ENCODE peak calls at places on chromosome 1, in eight cellular contexts. B is foreskin fibroblast, I is retinal pigment epithelial cell, P is spleen, M is upper lobe of right lung, K is choroid plexus epithelial cell, N is lower lobe of right lung, Z is kidney epithelial cell. L is an unnamed sample.

GRCh38 chr1:25729774-25730173 is 70.2 kb upstream of the SELENON start:
- DNase-seq in B (no peak), I (no peak), P (no peak), M (no peak), K (no peak), N (no peak), Z (no peak), L (no peak)

GRCh38 chr1:8395433-8395866 is 77.5 kb downstream of the SLC45A1 start:
- DNase-seq in B (no peak), I (no peak), P (no peak), M (no peak), K (no peak), N (no peak), Z (no peak), L (no peak)

GRCh38 chr1:27632387-27633297 is 2.3 kb downstream of the FGR start:
- DNase-seq in B (no peak), I (no peak), P (peak), M (no peak), K (no peak), N (no peak), Z (no peak), L (no peak)

GRCh38 chr1:43460988-43461693 is 7.4 kb upstream of the HYI start:
- DNase-seq in B (no peak), I (no peak), P (no peak), M (no peak), K (peak), N (no peak), Z (no peak), L (no peak)

GRCh38 chr1:192724670-192725069 is 84.2 kb upstream of the RGS2 start:
- DNase-seq in B (peak), I (no peak), P (no peak), M (no peak), K (no peak), N (no peak), Z (no peak), L (peak)

GRCh38 chr1:245988393-245989078 is 518.5 kb downstream of the SMYD3 start:
- DNase-seq in B (no peak), I (no peak), P (no peak), M (no peak), K (no peak), N (no peak), Z (no peak), L (no peak)

GRCh38 chr1:19654386-19654785 is 10.3 kb downstream of the NBL1 start:
- DNase-seq in B (no peak), I (no peak), P (no peak), M (no peak), K (no peak), N (no peak), Z (no peak), L (peak)

GRCh38 chr1:64921761-64922160 is 44.6 kb downstream of the JAK1 start:
- DNase-seq in B (no peak), I (no peak), P (no peak), M (no peak), K (peak), N (no peak), Z (no peak), L (no peak)

GRCh38 chr1:78292361-78292760 is 198.4 kb upstream of the PTGFR start:
- DNase-seq in B (peak), I (no peak), P (no peak), M (no peak), K (peak), N (no peak), Z (no peak), L (no peak)

GRCh38 chr1:37423810-37424209 is 50.6 kb upstream of the ZC3H12A start:
- DNase-seq in B (no peak), I (no peak), P (peak), M (no peak), K (no peak), N (no peak), Z (no peak), L (no peak)

GRCh38 chr1:219322766-219323165 is 149.1 kb downstream of the LYPLAL1 start:
- DNase-seq in B (no peak), I (no peak), P (no peak), M (no peak), K (peak), N (no peak), Z (no peak), L (no peak)

GRCh38 chr1:21318714-21319159 is 28.5 kb upstream of the ECE1 start:
- DNase-seq in B (peak), I (peak), P (no peak), M (peak), K (peak), N (peak), Z (no peak), L (no peak)

GRCh38 chr1:26950602-26951001 is 9.7 kb downstream of the KDF1 start:
- DNase-seq in B (no peak), I (no peak), P (peak), M (no peak), K (no peak), N (no peak), Z (no peak), L (no peak)

GRCh38 chr1:212518188-212518951 is 85.7 kb downstream of the NENF start:
- DNase-seq in B (peak), I (peak), P (no peak), M (peak), K (peak), N (peak), Z (no peak), L (peak)

GRCh38 chr1:90826834-90827233 is 109.7 kb upstream of the BARHL2 start:
- DNase-seq in B (no peak), I (no peak), P (no peak), M (no peak), K (no peak), N (no peak), Z (no peak), L (no peak)

GRCh38 chr1:165376041-165376810 is 19.7 kb upstream of the LMX1A start:
- DNase-seq in B (peak), I (no peak), P (peak), M (peak), K (peak), N (peak), Z (peak), L (peak)

GRCh38 chr1:165375623-165376022 is 19.1 kb upstream of the LMX1A start:
- DNase-seq in B (no peak), I (no peak), P (no peak), M (no peak), K (no peak), N (no peak), Z (no peak), L (no peak)

GRCh38 chr1:165381745-165382530 is 25.4 kb upstream of the LMX1A start:
- DNase-seq in B (no peak), I (no peak), P (no peak), M (no peak), K (no peak), N (no peak), Z (no peak), L (no peak)

GRCh38 chr1:165371588-165372235 is 15.2 kb upstream of the LMX1A start:
- DNase-seq in B (no peak), I (no peak), P (no peak), M (no peak), K (no peak), N (no peak), Z (no peak), L (no peak)

GRCh38 chr1:165376811-165377153 is 20.3 kb upstream of the LMX1A start:
- DNase-seq in B (no peak), I (no peak), P (no peak), M (no peak), K (no peak), N (no peak), Z (no peak), L (no peak)
- H3K4me3 ChIP-seq in B (peak), I (peak), P (peak), M (peak), K (no peak), N (peak), Z (no peak), L (no peak)

GRCh38 chr1:157770442-157771043 is 6.4 kb downstream of the FCRL2 start:
- DNase-seq in B (no peak), I (no peak), P (no peak), M (no peak), K (no peak), N (no peak), Z (no peak), L (no peak)
- TF ChIP-seq CTCF in B (peak), I (peak), P (no peak), M (peak), K (peak), N (peak), Z (peak), L (no peak)

GRCh38 chr1:23401313-23401712 is 23.2 kb downstream of the TCEA3 start:
- DNase-seq in B (no peak), I (no peak), P (no peak), M (no peak), K (no peak), N (no peak), Z (no peak), L (no peak)

GRCh38 chr1:23402286-23403037 is 22.1 kb downstream of the TCEA3 start:
- DNase-seq in B (no peak), I (no peak), P (no peak), M (no peak), K (peak), N (peak), Z (no peak), L (peak)

GRCh38 chr1:23403038-23403336 is 21.6 kb downstream of the TCEA3 start:
- DNase-seq in B (peak), I (peak), P (no peak), M (no peak), K (peak), N (no peak), Z (peak), L (peak)

GRCh38 chr1:23403735-23404486 is 20.6 kb downstream of the TCEA3 start:
- DNase-seq in B (peak), I (peak), P (peak), M (peak), K (peak), N (peak), Z (peak), L (peak)

GRCh38 chr1:23403355-23403734 is 21.2 kb downstream of the TCEA3 start:
- DNase-seq in B (no peak), I (no peak), P (no peak), M (no peak), K (no peak), N (no peak), Z (no peak), L (no peak)
- H3K4me3 ChIP-seq in B (no peak), I (no peak), P (peak), M (no peak), K (no peak), N (no peak), Z (no peak), L (no peak)

GRCh38 chr1:1407101-1407956 is at the start of gene MRPL20:
- DNase-seq in B (peak), I (peak), P (peak), M (peak), K (peak), N (peak), Z (peak), L (peak)
- TF ChIP-seq CTCF in B (no peak), I (no peak), P (no peak), M (no peak), K (peak), N (no peak), Z (no peak), L (peak)

DNA sequence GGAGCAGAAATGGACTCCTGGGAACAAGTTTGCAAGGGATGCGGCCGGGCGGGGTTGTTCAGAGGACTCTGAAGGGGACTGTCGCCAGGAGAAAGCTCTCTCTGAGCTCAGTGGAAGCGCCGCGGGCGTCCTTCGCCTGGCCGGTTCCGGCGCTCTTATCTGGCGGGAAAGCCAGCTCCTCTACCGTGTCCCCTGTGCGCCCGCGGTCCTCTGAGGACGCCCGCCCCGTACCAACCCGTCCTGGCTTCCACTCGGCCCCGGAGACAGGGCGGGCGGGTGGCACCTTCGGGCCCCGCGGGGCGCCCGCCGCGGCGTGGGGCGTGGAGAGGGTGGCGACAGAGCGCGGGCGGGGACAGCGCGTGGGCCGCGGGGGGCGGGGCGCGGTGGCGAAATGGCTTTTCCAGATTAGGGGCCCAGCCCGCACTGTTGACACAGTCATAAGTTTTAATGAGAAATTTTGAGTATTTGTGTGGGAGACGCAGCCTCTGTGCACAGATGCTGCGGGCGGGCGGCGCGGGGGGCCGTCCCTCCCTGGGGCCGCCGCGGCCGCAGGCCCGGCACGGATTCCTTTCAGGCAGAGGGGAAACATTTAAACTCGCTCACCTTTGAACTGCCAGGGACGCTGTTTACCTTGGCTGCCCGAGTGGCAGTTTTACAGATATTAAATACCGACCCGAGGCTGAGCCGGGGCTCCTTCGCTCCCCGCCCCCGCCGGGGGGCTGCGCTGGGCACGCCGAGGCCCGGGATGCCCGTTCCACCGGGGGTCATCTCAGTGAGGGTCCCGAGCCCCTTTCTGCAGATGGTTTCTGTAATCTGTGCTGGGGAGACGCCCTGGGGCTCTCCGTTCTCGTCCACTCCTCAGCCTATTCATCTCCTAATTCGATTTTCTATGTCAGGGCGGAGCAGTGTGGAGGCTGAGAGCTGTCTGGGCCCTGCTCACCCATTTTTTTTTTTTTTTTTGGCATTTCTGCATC is 70.4 kb downstream of the FOXD2 start:
- DNase-seq in B (peak), I (no peak), P (peak), M (peak), K (peak), N (peak), Z (no peak), L (no peak)
- H3K4me3 ChIP-seq in B (peak), I (no peak), P (peak), M (peak), K (peak), N (peak), Z (peak), L (no peak)

GRCh38 chr1:230136453-230137327 is 69.7 kb downstream of the GALNT2 start:
- DNase-seq in B (no peak), I (no peak), P (no peak), M (no peak), K (no peak), N (no peak), Z (no peak), L (no peak)
- TF ChIP-seq CTCF in B (no peak), I (no peak), P (no peak), M (no peak), K (no peak), N (no peak), Z (no peak), L (no peak)

L was measured in epithelial cell of esophagus.